ENCODE peak calls at places on chromosomes 13 and 19, in nine cellular contexts. L, O, V, M, Y, Z, I, R and S are unnamed samples. For H3K27me3, the result is how much of the 10 kb centered on the place peaks cover.

GRCh38 chr13:91988331-91988730 is 589.9 kb downstream of the GPC5 start:
- DNase-seq in L (no peak), O (no peak), V (no peak), M (no peak), Y (no peak), Z (no peak), I (no peak), R (no peak), S (no peak)

GRCh38 chr13:113842336-113843062 is 21.4 kb downstream of the GAS6 start:
- DNase-seq in L (peak), O (no peak), V (no peak), M (peak), Y (peak), Z (no peak), I (no peak), R (no peak), S (no peak)

GRCh38 chr19:51440846-51441409 is 17.3 kb downstream of the SIGLEC8 start:
- DNase-seq in L (no peak), O (peak), V (no peak), M (no peak), Y (no peak), Z (no peak), I (no peak), R (no peak), S (no peak)

GRCh38 chr13:41457589-41458186 is 338 bp downstream of the RGCC start:
- DNase-seq in L (no peak), O (no peak), V (peak), M (peak), Y (peak), Z (peak), I (no peak), R (no peak), S (no peak)

GRCh38 chr13:76885203-76886004 is 801 bp downstream of the KCTD12 start:
- DNase-seq in L (peak), O (peak), V (peak), M (peak), Y (peak), Z (peak), I (peak), R (no peak), S (no peak)

GRCh38 chr13:23018143-23018542 is 162.6 kb upstream of the SGCG start:
- DNase-seq in L (no peak), O (no peak), V (no peak), M (no peak), Y (no peak), Z (no peak), I (no peak), R (no peak), S (no peak)

GRCh38 chr19:17052439-17052838 is 22.8 kb downstream of the HAUS8 start:
- DNase-seq in L (peak), O (peak), V (peak), M (no peak), Y (no peak), Z (no peak), I (peak), R (no peak), S (no peak)

GRCh38 chr13:111315347-111315995 is 5.0 kb upstream of the TEX29 start:
- DNase-seq in L (no peak), O (no peak), V (no peak), M (no peak), Y (no peak), Z (no peak), I (no peak), R (no peak), S (no peak)

GRCh38 chr13:91601273-91601672 is 202.9 kb downstream of the GPC5 start:
- DNase-seq in L (no peak), O (no peak), V (no peak), M (no peak), Y (no peak), Z (no peak), I (no peak), R (no peak), S (no peak)

GRCh38 chr19:12777217-12778019 is 2.1 kb upstream of the HOOK2 start:
- DNase-seq in L (peak), O (peak), V (peak), M (peak), Y (peak), Z (peak), I (no peak), R (no peak), S (no peak)

GRCh38 chr13:113369189-113369588 is 5.3 kb upstream of the GRTP1 start:
- DNase-seq in L (no peak), O (no peak), V (no peak), M (no peak), Y (no peak), Z (no peak), I (no peak), R (no peak), S (no peak)

GRCh38 chr13:29593605-29594297 is 1.7 kb downstream of the SLC7A1 start:
- DNase-seq in L (no peak), O (no peak), V (no peak), M (no peak), Y (no peak), Z (no peak), I (no peak), R (no peak), S (no peak)
- H3K4me3 ChIP-seq in L (peak), O (no peak), V (peak), M (peak), Y (peak), Z (peak), I (peak), R (peak), S (peak)

GRCh38 chr13:32904271-32904670 is 112.0 kb upstream of the KL start:
- DNase-seq in L (no peak), O (no peak), V (no peak), M (no peak), Y (no peak), Z (no peak), I (peak), R (no peak), S (no peak)

GRCh38 chr13:32901994-32902780 is 114.0 kb upstream of the KL start:
- DNase-seq in L (no peak), O (no peak), V (no peak), M (no peak), Y (peak), Z (no peak), I (no peak), R (no peak), S (no peak)

GRCh38 chr13:32905063-32905863 is 111.0 kb upstream of the KL start:
- DNase-seq in L (no peak), O (no peak), V (no peak), M (no peak), Y (no peak), Z (no peak), I (peak), R (no peak), S (no peak)

GRCh38 chr13:32903720-32904119 is 112.5 kb upstream of the KL start:
- DNase-seq in L (no peak), O (no peak), V (no peak), M (no peak), Y (no peak), Z (no peak), I (peak), R (no peak), S (no peak)

GRCh38 chr13:32902898-32903297 is 113.3 kb upstream of the KL start:
- DNase-seq in L (no peak), O (no peak), V (no peak), M (no peak), Y (peak), Z (peak), I (peak), R (no peak), S (no peak)
- H3K27me3 ChIP-seq in L (under half), O (under half), V (under half), M (under half), Y (under half), Z (under half), I (under half), R (under half), S (under half)

GRCh38 chr19:38483016-38483630 is 49.6 kb downstream of the RYR1 start:
- DNase-seq in L (no peak), O (no peak), V (peak), M (no peak), Y (no peak), Z (no peak), I (no peak), R (no peak), S (no peak)

GRCh38 chr19:38475176-38475575 is 41.7 kb downstream of the RYR1 start:
- DNase-seq in L (no peak), O (no peak), V (no peak), M (no peak), Y (no peak), Z (no peak), I (no peak), R (no peak), S (no peak)

GRCh38 chr19:38482496-38482895 is 49.0 kb downstream of the RYR1 start:
- DNase-seq in L (no peak), O (no peak), V (no peak), M (no peak), Y (no peak), Z (no peak), I (no peak), R (no peak), S (no peak)

GRCh38 chr19:38473201-38473600 is 39.7 kb downstream of the RYR1 start:
- DNase-seq in L (no peak), O (no peak), V (no peak), M (no peak), Y (no peak), Z (no peak), I (no peak), R (no peak), S (no peak)

GRCh38 chr19:38478273-38478971 is 44.9 kb downstream of the RYR1 start:
- DNase-seq in L (peak), O (no peak), V (peak), M (no peak), Y (no peak), Z (no peak), I (no peak), R (no peak), S (no peak)
- TF ChIP-seq CTCF in L (peak), O (no peak), V (peak), M (no peak), Y (no peak), Z (no peak), I (no peak), R (no peak), S (no peak)

DNA sequence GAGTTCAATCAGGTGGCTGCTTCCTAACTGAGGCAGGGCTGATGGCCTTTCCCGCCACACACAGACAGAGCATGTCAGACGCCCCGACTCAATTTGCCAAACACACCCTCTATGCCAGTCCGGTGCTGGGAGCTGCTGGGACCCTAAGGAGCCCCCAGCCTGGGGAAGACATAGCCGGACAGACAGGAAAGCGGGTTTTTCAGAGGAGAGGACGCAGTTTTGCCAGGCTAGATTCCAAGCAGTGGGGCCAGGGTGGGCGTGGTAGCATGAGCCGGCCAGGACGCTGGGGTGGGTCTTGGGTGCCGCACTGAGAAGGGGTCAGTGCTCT is 19.8 kb downstream of the MAST3 start:
- DNase-seq in L (no peak), O (no peak), V (no peak), M (no peak), Y (no peak), Z (no peak), I (no peak), R (no peak), S (no peak)
- H3K4me3 ChIP-seq in L (peak), O (no peak), V (peak), M (peak), Y (peak), Z (peak), I (peak), R (peak), S (peak)

GRCh38 chr19:15722956-15723355 is 4.9 kb upstream of the OR10H2 start:
- DNase-seq in L (no peak), O (no peak), V (no peak), M (no peak), Y (no peak), Z (no peak), I (no peak), R (no peak), S (no peak)
- H3K27me3 ChIP-seq in L (under half), O (under half), V (under half), M (under half), Y (under half), Z (under half), I (under half), R (under half), S (under half)

GRCh38 chr19:7494416-7495098 is 5.7 kb upstream of the PEX11G start:
- DNase-seq in L (no peak), O (peak), V (peak), M (peak), Y (peak), Z (peak), I (no peak), R (no peak), S (no peak)
- TF ChIP-seq CTCF in L (no peak), O (no peak), V (no peak), M (no peak), Y (no peak), Z (no peak), I (no peak), R (no peak), S (peak)

DNA sequence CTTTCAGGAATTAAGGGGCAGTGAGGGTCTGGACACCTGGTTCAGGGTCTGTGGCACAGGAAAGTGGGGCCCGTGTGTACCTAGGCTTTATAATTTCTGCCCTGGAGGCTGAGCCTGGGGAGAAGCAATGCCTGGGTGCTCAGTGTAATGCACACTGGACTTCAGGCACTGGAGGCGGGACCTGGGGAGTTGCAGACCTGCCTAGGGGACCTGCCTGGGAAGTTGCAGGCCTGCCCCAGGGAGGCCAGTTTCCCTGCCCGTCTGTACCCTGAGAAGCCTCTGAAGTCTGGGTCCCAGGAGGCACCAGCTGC is 2.5 kb upstream of the TMEM59L start:
- DNase-seq in L (no peak), O (no peak), V (peak), M (no peak), Y (no peak), Z (no peak), I (no peak), R (no peak), S (no peak)
- H3K4me3 ChIP-seq in L (no peak), O (no peak), V (no peak), M (no peak), Y (no peak), Z (no peak), I (no peak), R (no peak), S (no peak)

DNA sequence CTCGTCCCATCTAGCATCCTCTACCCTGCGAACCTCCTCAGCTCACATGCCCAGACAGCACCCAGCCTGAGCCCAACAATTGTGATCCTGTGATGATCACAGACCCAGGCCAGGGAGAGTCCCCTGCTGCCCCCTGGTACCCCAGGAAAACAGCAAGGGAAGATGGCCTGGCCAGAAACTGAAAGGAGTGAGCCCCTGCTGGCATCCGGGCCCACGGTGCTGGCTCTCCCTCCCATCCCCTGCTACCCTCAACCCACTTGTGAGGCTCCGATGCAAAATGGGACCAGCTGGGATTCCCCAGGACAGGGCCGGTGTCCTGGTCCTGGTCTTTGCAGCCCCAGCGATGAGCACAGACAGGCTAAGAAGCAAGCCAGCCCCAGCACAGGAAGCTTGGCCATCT is 14.1 kb downstream of the RANBP3 start:
- DNase-seq in L (no peak), O (no peak), V (no peak), M (no peak), Y (no peak), Z (no peak), I (no peak), R (no peak), S (no peak)
- H3K27me3 ChIP-seq in L (under half), O (under half), V (under half), M (under half), Y (under half), Z (under half), I (under half), R (under half), S (under half)

DNA sequence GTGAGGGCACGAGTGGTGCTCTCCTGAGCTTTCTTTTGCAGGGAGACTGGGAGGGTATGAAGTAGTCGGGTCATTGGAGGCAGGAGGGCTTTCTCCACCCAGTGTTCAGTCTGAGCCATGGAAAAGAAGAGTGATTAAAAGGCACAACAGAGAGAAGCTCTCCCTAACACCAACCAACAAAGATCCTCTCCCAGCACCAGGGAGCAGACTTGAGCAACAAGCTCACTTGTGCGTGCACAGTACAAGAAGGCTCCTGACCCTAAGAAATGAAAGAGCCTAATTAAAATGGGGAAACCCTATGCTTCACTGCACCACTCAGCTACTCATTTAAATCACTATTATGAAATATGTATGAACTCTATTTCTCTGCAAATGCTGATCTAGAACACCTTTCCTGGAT is 276.3 kb upstream of the SOX21 start:
- DNase-seq in L (no peak), O (no peak), V (no peak), M (no peak), Y (no peak), Z (no peak), I (no peak), R (no peak), S (no peak)
- TF ChIP-seq CTCF in L (peak), O (no peak), V (peak), M (no peak), Y (no peak), Z (no peak), I (no peak), R (no peak), S (peak)

DNA sequence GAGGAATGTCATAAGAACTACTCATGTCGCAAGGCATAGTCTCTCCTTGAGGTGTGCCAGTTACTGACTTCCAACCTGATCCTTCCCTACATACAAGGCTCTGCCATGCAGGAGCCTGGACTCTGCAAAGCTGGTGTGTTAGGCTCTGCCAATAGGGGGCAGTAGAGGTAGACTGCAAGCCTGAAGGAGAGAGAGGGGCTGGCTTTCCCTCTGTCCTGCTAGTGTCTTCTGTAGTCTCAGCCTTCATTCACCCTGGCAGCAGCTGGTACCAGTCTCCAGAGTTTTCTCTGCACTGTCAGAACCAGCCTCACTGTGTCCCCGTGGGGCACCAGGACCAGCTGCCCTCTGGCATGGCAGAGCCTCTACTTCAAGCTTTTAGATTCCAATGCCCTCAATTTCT is 14.5 kb downstream of the SHISA2 start:
- DNase-seq in L (no peak), O (no peak), V (no peak), M (no peak), Y (no peak), Z (no peak), I (no peak), R (no peak), S (no peak)
- H3K4me3 ChIP-seq in L (no peak), O (no peak), V (no peak), M (no peak), Y (no peak), Z (no peak), I (no peak), R (no peak), S (no peak)